ENCODE peak calls at places on chromosomes 4 and X, in nine cellular contexts. U, L, X, K, O, R, F, P and M are unnamed samples.

GRCh38 chr4:83269256-83269655 is 15.3 kb downstream of the COQ2 start:
- DNase-seq in P (no peak), L (no peak), F (no peak), R (no peak), U (no peak), X (no peak), O (no peak), K (no peak), M (no peak)

GRCh38 chrX:10213716-10214115 is 56.9 kb downstream of the CLCN4 start:
- DNase-seq in R (peak), P (no peak), L (no peak), K (no peak), X (no peak), U (no peak), O (no peak), F (no peak), M (no peak)

GRCh38 chr4:19130836-19131235 is 1109.3 kb upstream of the LCORL start:
- DNase-seq in K (no peak), X (no peak), L (no peak), R (no peak), U (no peak), P (no peak), F (no peak), O (no peak), M (no peak)

GRCh38 chrX:41963348-41963747 is 40.0 kb upstream of the CASK start:
- DNase-seq in O (no peak), K (no peak), X (peak), U (no peak), P (no peak), F (no peak), R (no peak), L (no peak), M (no peak)

GRCh38 chr4:86594559-86595425 is 677 bp downstream of the PTPN13 start:
- DNase-seq in O (peak), U (peak), L (peak), X (peak), K (peak), R (no peak), F (peak), P (peak), M (peak)

GRCh38 chrX:139025822-139026221 is 314.3 kb upstream of the FGF13 start:
- DNase-seq in X (no peak), P (no peak), F (no peak), R (no peak), L (no peak), U (no peak), O (no peak), K (no peak), M (no peak)

GRCh38 chrX:479273-479981 is 92.7 kb upstream of the PPP2R3B start:
- DNase-seq in F (no peak), K (no peak), P (no peak), U (no peak), X (no peak), R (no peak), O (no peak), L (no peak), M (no peak)

GRCh38 chr4:38967260-38968095 is 64.7 kb downstream of the TMEM156 start:
- DNase-seq in O (no peak), X (peak), U (no peak), K (peak), F (no peak), L (no peak), R (no peak), P (no peak), M (no peak)

GRCh38 chrX:46791927-46792825 is 33.3 kb upstream of the SLC9A7 start:
- DNase-seq in X (peak), R (no peak), L (peak), U (no peak), F (no peak), K (no peak), O (no peak), P (no peak), M (peak)

GRCh38 chrX:113947548-113947947 is 636.3 kb upstream of the HTR2C start:
- DNase-seq in K (no peak), O (no peak), L (no peak), F (no peak), U (no peak), P (no peak), R (no peak), X (no peak), M (no peak)

GRCh38 chrX:151359341-151359740 is 37.7 kb upstream of the VMA21 start:
- DNase-seq in R (no peak), X (no peak), L (no peak), U (no peak), F (no peak), O (no peak), P (no peak), K (no peak), M (no peak)

GRCh38 chr4:140343303-140343702 is 30.1 kb upstream of the SCOC start:
- DNase-seq in P (no peak), F (no peak), L (peak), R (peak), O (peak), K (no peak), X (peak), U (no peak), M (peak)

GRCh38 chr4:39228377-39228776 is 46.0 kb downstream of the WDR19 start:
- DNase-seq in U (no peak), O (no peak), K (no peak), R (no peak), X (no peak), L (peak), F (no peak), P (no peak), M (peak)

GRCh38 chr4:112765317-112765989 is 128.5 kb downstream of the LARP7 start:
- DNase-seq in P (no peak), O (no peak), X (peak), L (no peak), U (no peak), R (no peak), F (no peak), K (no peak), M (no peak)

GRCh38 chrX:10166731-10167149 is 10.0 kb downstream of the CLCN4 start:
- DNase-seq in K (no peak), U (no peak), P (no peak), X (no peak), L (no peak), O (no peak), F (no peak), R (peak), M (peak)

DNA sequence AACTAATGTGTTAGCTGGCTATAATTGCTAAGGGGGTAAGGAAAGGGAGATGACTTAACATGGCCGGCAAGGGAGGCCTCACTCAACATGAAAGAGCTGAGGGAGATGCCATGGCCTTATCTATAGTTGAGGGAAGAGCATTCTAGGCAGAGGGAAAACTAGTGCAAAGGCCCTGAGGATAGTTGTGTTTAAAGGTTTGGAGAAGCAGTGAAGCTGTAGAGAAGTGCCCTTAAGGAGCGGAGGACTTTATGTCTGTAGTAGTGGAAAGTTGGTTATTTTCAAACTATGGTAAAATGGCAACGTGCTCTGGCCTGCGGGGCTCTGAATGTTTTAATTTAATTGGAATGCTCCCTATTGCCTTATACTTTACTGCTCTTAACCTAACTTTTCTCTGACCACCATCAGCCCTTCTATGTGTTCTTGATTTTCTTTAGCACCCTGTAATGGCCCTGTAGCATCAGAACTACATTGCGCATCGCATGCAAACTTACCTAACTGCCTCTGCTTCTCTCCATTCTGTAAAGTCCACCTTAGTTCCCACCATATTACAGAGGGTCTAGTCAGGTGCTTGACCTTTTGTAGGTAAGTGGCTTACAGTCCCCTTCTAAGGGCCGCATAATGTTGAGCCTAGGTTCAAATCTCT is 35.8 kb downstream of the ERVMER34-1 start:
- DNase-seq in P (no peak), R (no peak), O (no peak), F (no peak), K (no peak), U (no peak), L (no peak), X (no peak), M (no peak)
- TF ChIP-seq POLR2A in P (no peak), R (no peak), O (no peak), F (no peak), K (no peak), U (no peak), L (no peak), X (peak), M (no peak)

GRCh38 chr4:40515398-40516293 is 114.0 kb downstream of the RBM47 start:
- DNase-seq in R (no peak), F (no peak), U (no peak), L (peak), P (no peak), K (peak), O (no peak), X (no peak), M (peak)
- TF ChIP-seq POLR2A in R (no peak), F (no peak), U (no peak), L (no peak), P (no peak), K (no peak), O (no peak), X (no peak), M (no peak)

GRCh38 chrX:129795584-129795983 is 15.8 kb downstream of the SASH3 start:
- DNase-seq in U (no peak), L (no peak), X (no peak), R (no peak), O (no peak), P (no peak), K (no peak), F (no peak), M (no peak)
- TF ChIP-seq POLR2A in U (no peak), L (no peak), X (no peak), R (no peak), O (no peak), P (no peak), K (no peak), F (no peak), M (no peak)

GRCh38 chr4:184746532-184746870 is 12.6 kb upstream of the CENPU start:
- DNase-seq in F (no peak), P (peak), R (no peak), K (peak), X (no peak), L (peak), U (peak), O (peak), M (peak)

GRCh38 chr4:184748251-184748652 is 14.4 kb upstream of the CENPU start:
- DNase-seq in P (no peak), O (no peak), X (no peak), F (peak), L (peak), U (no peak), K (no peak), R (peak), M (peak)

GRCh38 chr4:184747034-184747830 is 13.3 kb upstream of the CENPU start:
- DNase-seq in K (no peak), P (no peak), X (no peak), R (no peak), O (peak), F (no peak), U (no peak), L (peak), M (peak)

GRCh38 chr4:184744251-184744650 is 10.4 kb upstream of the CENPU start:
- DNase-seq in K (no peak), X (no peak), R (no peak), O (no peak), U (no peak), P (peak), L (no peak), F (no peak), M (no peak)

DNA sequence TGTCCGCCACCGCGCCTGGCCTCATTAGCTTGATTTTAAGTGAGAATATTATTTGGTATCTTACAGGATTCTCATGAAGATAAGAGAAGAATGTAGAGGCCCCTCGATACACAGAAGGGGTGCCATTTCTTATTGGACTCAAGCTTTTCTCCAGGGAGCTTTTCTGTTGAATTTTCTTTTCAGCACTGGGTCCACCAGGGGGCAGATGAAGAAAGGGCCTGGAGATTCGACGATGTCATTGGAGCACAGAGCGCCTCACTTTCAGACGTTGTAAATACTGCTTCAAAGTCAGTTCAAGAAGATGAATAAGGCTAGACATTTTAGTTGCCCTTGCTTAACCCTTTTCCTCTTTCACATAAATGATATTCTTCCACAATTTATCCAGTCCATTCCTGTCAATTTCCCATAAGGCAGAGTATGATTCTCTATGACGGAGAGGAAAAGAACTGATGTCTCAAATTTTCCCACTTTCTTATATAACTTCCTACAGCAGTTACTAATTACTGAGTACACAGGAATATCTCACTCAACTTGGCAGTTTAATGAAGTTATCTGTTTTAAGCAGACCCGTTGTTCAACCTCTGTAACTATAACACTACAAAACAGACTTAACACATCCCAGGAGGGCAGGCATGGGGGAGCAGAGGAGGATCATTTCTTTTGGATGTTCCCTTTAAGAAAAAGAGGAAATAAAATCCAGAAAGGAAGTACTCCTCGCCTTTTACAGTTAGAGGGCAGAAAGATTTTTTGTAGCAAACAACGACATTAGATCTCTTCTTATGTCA is 12.0 kb upstream of the CENPU start:
- DNase-seq in F (peak), K (peak), O (peak), P (peak), X (peak), L (peak), R (no peak), U (peak), M (peak)
- TF ChIP-seq POLR2A in F (no peak), K (no peak), O (no peak), P (no peak), X (no peak), L (no peak), R (no peak), U (no peak), M (no peak)

GRCh38 chrX:20263474-20263873 is 3.2 kb downstream of the RPS6KA3 start:
- DNase-seq in P (no peak), L (no peak), R (no peak), K (peak), X (peak), U (no peak), O (no peak), F (no peak), M (no peak)

GRCh38 chrX:20267599-20267923 is 852 bp upstream of the RPS6KA3 start:
- DNase-seq in P (no peak), K (no peak), O (no peak), F (no peak), U (no peak), L (no peak), X (peak), R (peak), M (no peak)

GRCh38 chrX:20265726-20266681 is 705 bp downstream of the RPS6KA3 start:
- DNase-seq in F (peak), P (peak), U (peak), O (peak), K (peak), R (peak), X (peak), L (peak), M (no peak)

GRCh38 chrX:20266810-20267598 is at the start of gene RPS6KA3:
- DNase-seq in F (peak), K (peak), U (peak), R (peak), X (peak), P (peak), O (peak), L (peak), M (peak)

DNA sequence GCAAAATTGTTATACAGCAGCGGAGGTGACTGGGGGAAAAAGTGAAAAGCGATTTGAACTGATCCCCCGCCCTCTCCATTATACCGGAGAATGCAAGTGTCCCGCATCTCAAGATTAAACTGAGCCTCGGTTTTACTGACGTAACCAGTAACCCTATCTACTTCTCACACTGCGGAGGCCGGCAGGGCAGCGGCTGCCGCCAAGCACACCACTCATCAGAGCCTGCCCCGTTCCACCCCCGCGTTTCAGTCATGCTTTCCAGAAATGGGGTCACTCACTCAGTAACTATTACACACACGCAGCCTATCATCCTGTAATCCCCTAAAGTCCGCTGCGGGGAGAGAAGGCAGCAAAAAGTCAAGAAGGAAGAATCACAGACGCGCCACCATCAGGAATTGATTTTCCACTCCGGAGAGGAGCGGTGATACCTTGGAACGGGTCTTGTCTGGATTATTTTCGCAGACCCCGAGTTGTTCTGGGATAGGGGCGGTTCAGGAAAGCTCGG is 1.4 kb downstream of the RPS6KA3 start:
- DNase-seq in P (peak), K (peak), O (peak), X (peak), U (peak), R (peak), F (peak), L (peak), M (peak)
- TF ChIP-seq POLR2A in P (no peak), K (peak), O (peak), X (no peak), U (no peak), R (peak), F (peak), L (peak), M (peak)

GRCh38 chrX:52933976-52934703 is 24.2 kb downstream of the FAM156A start:
- DNase-seq in U (no peak), R (no peak), X (no peak), P (no peak), L (no peak), K (no peak), O (no peak), F (no peak), M (no peak)
- TF ChIP-seq POLR2A in U (no peak), R (no peak), X (no peak), P (no peak), L (no peak), K (no peak), O (no peak), F (no peak), M (no peak)

DNA sequence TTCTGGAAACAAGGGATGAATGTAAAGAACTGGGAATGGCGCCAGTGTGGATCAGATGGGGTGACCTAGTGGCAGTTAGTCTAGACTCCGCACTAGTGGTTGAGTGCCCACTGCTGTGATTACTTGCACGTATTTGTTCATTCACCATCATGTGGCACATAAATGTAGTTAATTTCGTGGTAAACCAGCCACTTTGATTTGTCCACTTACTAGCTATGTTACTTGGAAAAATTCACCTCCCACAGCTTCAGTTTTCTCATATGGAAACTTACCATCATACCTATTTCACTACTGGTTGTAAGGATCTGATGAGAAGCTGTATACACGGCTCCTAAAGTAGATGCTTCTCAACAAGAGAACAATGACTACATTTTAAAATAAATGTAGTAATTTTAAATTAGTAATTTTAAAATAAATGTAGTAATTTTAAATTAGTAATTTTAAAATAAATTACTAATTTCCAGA is 394 bp upstream of the DYNLT3 start:
- DNase-seq in X (no peak), R (no peak), P (no peak), U (no peak), O (no peak), L (no peak), F (no peak), K (no peak), M (no peak)
- TF ChIP-seq POLR2A in X (peak), R (peak), P (no peak), U (no peak), O (no peak), L (no peak), F (no peak), K (no peak), M (no peak)

GRCh38 chr4:114021445-114021844 is 42.0 kb upstream of the ARSJ start:
- DNase-seq in L (no peak), O (no peak), F (no peak), K (no peak), X (no peak), R (no peak), P (no peak), U (no peak), M (no peak)

GRCh38 chr4:114028071-114028470 is 48.6 kb upstream of the ARSJ start:
- DNase-seq in P (no peak), U (no peak), X (peak), F (no peak), K (no peak), L (no peak), R (no peak), O (no peak), M (no peak)

GRCh38 chr4:114027596-114027995 is 48.1 kb upstream of the ARSJ start:
- DNase-seq in X (no peak), P (no peak), O (no peak), R (no peak), U (no peak), L (no peak), F (no peak), K (no peak), M (no peak)

GRCh38 chr4:114025176-114025777 is 45.8 kb upstream of the ARSJ start:
- DNase-seq in X (no peak), L (no peak), O (no peak), P (no peak), K (no peak), R (no peak), F (no peak), U (no peak), M (no peak)

DNA sequence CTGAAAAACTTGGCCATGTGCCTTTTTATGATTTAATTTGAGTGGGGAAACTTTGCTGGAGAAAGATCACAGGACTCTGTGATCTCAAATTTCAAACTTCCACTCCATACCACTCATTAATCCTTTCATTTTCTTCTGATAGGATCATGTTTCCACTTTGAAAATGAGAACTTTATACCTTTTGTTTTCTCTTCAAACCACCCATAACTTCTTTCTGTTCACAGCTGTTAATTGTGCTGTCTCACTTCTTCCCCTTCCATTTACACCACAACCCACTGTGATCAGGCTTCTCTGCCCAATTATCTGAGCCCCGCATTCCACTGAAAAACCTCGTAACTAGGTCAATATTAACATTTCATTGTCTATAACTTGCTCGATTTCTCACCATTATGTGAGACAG is 47.0 kb upstream of the ARSJ start:
- DNase-seq in L (no peak), O (no peak), F (no peak), P (no peak), U (no peak), X (no peak), R (no peak), K (no peak), M (no peak)
- TF ChIP-seq POLR2A in L (no peak), O (no peak), F (no peak), P (no peak), U (no peak), X (no peak), R (no peak), K (no peak), M (no peak)